ENCODE peak calls at places on chromosomes 2 and 18, in four cellular contexts. V is brain microvascular endothelial cell, R is left lobe of liver, J is LoVo. X is an unnamed sample.

GRCh38 chr2:8472545-8473361 is 209.1 kb upstream of the ID2 start:
- DNase-seq in J (no peak), V (no peak), R (no peak), X (no peak)

GRCh38 chr2:1563084-1563857 is 150.0 kb downstream of the TPO start:
- DNase-seq in J (no peak), R (no peak), V (no peak), X (no peak)

GRCh38 chr2:106030287-106031268 is 163.5 kb downstream of the UXS1 start:
- DNase-seq in V (peak), J (peak), R (peak), X (no peak)

GRCh38 chr2:224970311-224970710 is 72.0 kb downstream of the DOCK10 start:
- DNase-seq in J (no peak), V (no peak), R (no peak), X (no peak)

GRCh38 chr2:31246184-31246852 is 12.4 kb downstream of the EHD3 start:
- DNase-seq in V (no peak), R (no peak), J (no peak), X (no peak)

GRCh38 chr2:64296695-64297346 is 152.6 kb upstream of the PELI1 start:
- DNase-seq in R (no peak), V (no peak), J (no peak), X (no peak)

GRCh38 chr18:11323359-11323819 is 174.0 kb upstream of the PIEZO2 start:
- DNase-seq in J (peak), V (peak), R (no peak), X (no peak)

GRCh38 chr18:41096504-41096903 is 858.5 kb upstream of the PIK3C3 start:
- DNase-seq in J (no peak), R (no peak), V (peak), X (no peak)

GRCh38 chr18:55136864-55137263 is 177.6 kb upstream of the CCDC68 start:
- DNase-seq in R (no peak), V (peak), J (no peak), X (no peak)

GRCh38 chr2:203909946-203910476 is 26.6 kb upstream of the ICOS start:
- DNase-seq in J (no peak), V (no peak), R (no peak), X (no peak)

GRCh38 chr2:198028955-198029354 is 224.6 kb downstream of the PLCL1 start:
- DNase-seq in J (no peak), R (no peak), V (no peak), X (no peak)

GRCh38 chr18:39453882-39454281 is 1888.3 kb upstream of the CELF4 start:
- DNase-seq in J (peak), R (peak), V (peak), X (no peak)

GRCh38 chr2:121648206-121648605 is 1.1 kb downstream of the CLASP1 start:
- DNase-seq in R (no peak), V (peak), J (no peak), X (no peak)

GRCh38 chr2:99571609-99572344 is 82.0 kb upstream of the REV1 start:
- DNase-seq in J (no peak), R (no peak), V (no peak), X (no peak)

GRCh38 chr2:98649135-98649991 is 41.0 kb downstream of the UNC50 start:
- DNase-seq in J (peak), R (peak), V (peak), X (no peak)